ENCODE peak calls at places on chromosomes 1 and 21, in eight cellular contexts. P is stomach, V is ovary, M is left ventricle myocardium inferior, I is fibroblast of pulmonary artery, Q is PC-9, J is HFF-Myc, Z is WTC11. N is an unnamed sample.

GRCh38 chr1:19710825-19711611 is 46.3 kb downstream of the HTR6 start:
- DNase-seq in P (no peak), V (no peak), M (no peak), I (peak), Q (no peak), J (no peak), Z (no peak), N (no peak)

GRCh38 chr1:203335503-203335902 is 15.4 kb downstream of the FMOD start:
- DNase-seq in P (peak), V (no peak), M (no peak), I (no peak), Q (no peak), J (no peak), Z (no peak), N (no peak)

GRCh38 chr1:168637350-168637991 is 61.1 kb downstream of the XCL1 start:
- DNase-seq in P (no peak), V (no peak), M (no peak), I (peak), Q (no peak), J (no peak), Z (no peak), N (peak)

GRCh38 chr1:112762541-112763141 is 47.5 kb upstream of the PPM1J start:
- DNase-seq in P (no peak), V (no peak), M (no peak), I (peak), Q (peak), J (no peak), Z (no peak), N (peak)

GRCh38 chr1:33494929-33495328 is 22.5 kb downstream of the ZSCAN20 start:
- DNase-seq in P (no peak), V (no peak), M (no peak), I (peak), Q (no peak), J (no peak), Z (no peak), N (no peak)

GRCh38 chr1:96362623-96363022 is 359.0 kb upstream of the PTBP2 start:
- DNase-seq in P (no peak), V (no peak), M (no peak), I (peak), Q (peak), J (peak), Z (no peak), N (peak)

GRCh38 chr21:37374026-37374425 is 7.5 kb downstream of the DYRK1A start:
- DNase-seq in P (no peak), V (no peak), M (no peak), I (peak), Q (no peak), J (no peak), Z (no peak), N (no peak)

GRCh38 chr1:26913389-26913753 is 404 bp downstream of the NR0B2 start:
- DNase-seq in P (no peak), V (no peak), M (no peak), I (no peak), Q (no peak), J (no peak), Z (no peak), N (no peak)

GRCh38 chr1:200625381-200625824 is 4.9 kb upstream of the KIF14 start:
- DNase-seq in P (no peak), V (no peak), M (no peak), I (no peak), Q (no peak), J (no peak), Z (no peak), N (no peak)

GRCh38 chr1:96357132-96357531 is 364.5 kb upstream of the PTBP2 start:
- DNase-seq in P (no peak), V (no peak), M (no peak), I (no peak), Q (no peak), J (no peak), Z (no peak), N (no peak)

GRCh38 chr1:43975249-43975961 is 645 bp downstream of the ATP6V0B start:
- DNase-seq in P (peak), V (no peak), M (peak), I (peak), Q (no peak), J (no peak), Z (peak), N (peak)

GRCh38 chr1:201006450-201006849 is 17.1 kb downstream of the KIF21B start:
- DNase-seq in P (no peak), V (no peak), M (no peak), I (no peak), Q (peak), J (no peak), Z (no peak), N (no peak)

GRCh38 chr1:115908565-115909334 is 67.6 kb upstream of the SLC22A15 start:
- DNase-seq in P (no peak), V (no peak), M (no peak), I (no peak), Q (no peak), J (no peak), Z (no peak), N (no peak)

GRCh38 chr1:84715620-84716019 is 25.4 kb upstream of the SSX2IP start:
- DNase-seq in P (no peak), V (no peak), M (no peak), I (no peak), Q (no peak), J (no peak), Z (no peak), N (no peak)

GRCh38 chr1:53381790-53382401 is 54.0 kb upstream of the LRP8 start:
- DNase-seq in P (no peak), V (no peak), M (no peak), I (peak), Q (peak), J (no peak), Z (no peak), N (peak)

GRCh38 chr1:94980909-94981252 is 54.0 kb upstream of the CNN3 start:
- DNase-seq in P (no peak), V (no peak), M (no peak), I (no peak), Q (no peak), J (no peak), Z (no peak), N (no peak)

GRCh38 chr1:179298952-179299351 is 5.4 kb downstream of the SOAT1 start:
- DNase-seq in P (no peak), V (no peak), M (no peak), I (no peak), Q (no peak), J (no peak), Z (no peak), N (no peak)

GRCh38 chr1:3283849-3284248 is 170.6 kb upstream of the ARHGEF16 start:
- DNase-seq in P (peak), V (peak), M (peak), I (peak), Q (no peak), J (no peak), Z (peak), N (peak)

GRCh38 chr21:36708512-36709029 is 9.7 kb downstream of the SIM2 start:
- DNase-seq in P (peak), V (no peak), M (no peak), I (no peak), Q (no peak), J (no peak), Z (no peak), N (no peak)

GRCh38 chr1:98468111-98468717 is 193.3 kb upstream of the SNX7 start:
- DNase-seq in P (no peak), V (no peak), M (no peak), I (peak), Q (peak), J (peak), Z (no peak), N (peak)

GRCh38 chr1:57017201-57017600 is 51.4 kb upstream of the C8B start:
- DNase-seq in P (no peak), V (no peak), M (no peak), I (no peak), Q (no peak), J (no peak), Z (no peak), N (no peak)

GRCh38 chr1:69737527-69738176 is 169.9 kb downstream of the LRRC7 start:
- DNase-seq in P (no peak), V (no peak), M (no peak), I (peak), Q (peak), J (peak), Z (peak), N (peak)

GRCh38 chr1:224205438-224205840 is 22.4 kb downstream of the DEGS1 start:
- DNase-seq in P (no peak), V (no peak), M (no peak), I (peak), Q (no peak), J (no peak), Z (no peak), N (no peak)

GRCh38 chr1:20476260-20477038 is 9.6 kb downstream of the CAMK2N1 start:
- DNase-seq in P (peak), V (peak), M (peak), I (peak), Q (peak), J (no peak), Z (peak), N (peak)

GRCh38 chr1:202615501-202616354 is 94.5 kb downstream of the SYT2 start:
- DNase-seq in P (no peak), V (no peak), M (peak), I (peak), Q (peak), J (no peak), Z (no peak), N (no peak)

GRCh38 chr1:208213786-208214185 is 30.4 kb downstream of the PLXNA2 start:
- DNase-seq in P (no peak), V (no peak), M (no peak), I (no peak), Q (no peak), J (no peak), Z (no peak), N (no peak)

GRCh38 chr1:4661595-4661917 is 7.1 kb downstream of the AJAP1 start:
- DNase-seq in P (no peak), V (no peak), M (no peak), I (no peak), Q (no peak), J (no peak), Z (no peak), N (no peak)

GRCh38 chr1:225428066-225428878 is 434 bp upstream of the LBR start:
- DNase-seq in P (peak), V (peak), M (peak), I (peak), Q (peak), J (peak), Z (peak), N (peak)

GRCh38 chr1:228866498-228866897 is 131.2 kb downstream of the RHOU start:
- DNase-seq in P (no peak), V (no peak), M (no peak), I (peak), Q (no peak), J (no peak), Z (no peak), N (no peak)

GRCh38 chr1:58189453-58189852 is 357.1 kb downstream of the OMA1 start:
- DNase-seq in P (no peak), V (no peak), M (peak), I (no peak), Q (no peak), J (no peak), Z (no peak), N (no peak)

GRCh38 chr1:154998201-154998780 is 4.3 kb upstream of the ZBTB7B start:
- DNase-seq in P (no peak), V (peak), M (no peak), I (no peak), Q (no peak), J (no peak), Z (no peak), N (no peak)

GRCh38 chr1:207223162-207223561 is 98.3 kb upstream of the CD55 start:
- DNase-seq in P (no peak), V (no peak), M (no peak), I (no peak), Q (no peak), J (no peak), Z (no peak), N (no peak)

GRCh38 chr1:68330391-68330790 is 98.1 kb upstream of the WLS start:
- DNase-seq in P (no peak), V (no peak), M (no peak), I (no peak), Q (no peak), J (no peak), Z (no peak), N (no peak)

GRCh38 chr1:167890400-167890799 is 23.5 kb downstream of the ADCY10 start:
- DNase-seq in P (no peak), V (no peak), M (no peak), I (no peak), Q (no peak), J (no peak), Z (no peak), N (no peak)

GRCh38 chr1:179971563-179972496 is 17.2 kb downstream of the CEP350 start:
- DNase-seq in P (no peak), V (no peak), M (no peak), I (no peak), Q (no peak), J (no peak), Z (no peak), N (no peak)

GRCh38 chr1:83692524-83693336 is 306.2 kb downstream of the TTLL7 start:
- DNase-seq in P (no peak), V (no peak), M (no peak), I (peak), Q (peak), J (no peak), Z (peak), N (peak)

GRCh38 chr21:27802816-27803475 is 836.1 kb upstream of the ADAMTS5 start:
- DNase-seq in P (peak), V (no peak), M (no peak), I (peak), Q (no peak), J (no peak), Z (peak), N (peak)

GRCh38 chr1:8428441-8428840 is 110.5 kb downstream of the SLC45A1 start:
- DNase-seq in P (no peak), V (no peak), M (no peak), I (no peak), Q (no peak), J (no peak), Z (no peak), N (no peak)

GRCh38 chr1:8431779-8432178 is 113.9 kb downstream of the SLC45A1 start:
- DNase-seq in P (no peak), V (no peak), M (no peak), I (no peak), Q (no peak), J (no peak), Z (no peak), N (no peak)

GRCh38 chr1:8429549-8430105 is 111.7 kb downstream of the SLC45A1 start:
- DNase-seq in P (no peak), V (no peak), M (no peak), I (no peak), Q (no peak), J (no peak), Z (no peak), N (no peak)

GRCh38 chr1:8430476-8430875 is 112.6 kb downstream of the SLC45A1 start:
- DNase-seq in P (no peak), V (no peak), M (no peak), I (no peak), Q (no peak), J (no peak), Z (no peak), N (no peak)

GRCh38 chr1:8431028-8431427 is 113.1 kb downstream of the SLC45A1 start:
- DNase-seq in P (no peak), V (no peak), M (no peak), I (no peak), Q (no peak), J (no peak), Z (no peak), N (no peak)
- TF ChIP-seq CTCF in P (no peak), V (no peak), M (peak), I (no peak), Q (no peak), J (peak), Z (no peak), N (no peak)

DNA sequence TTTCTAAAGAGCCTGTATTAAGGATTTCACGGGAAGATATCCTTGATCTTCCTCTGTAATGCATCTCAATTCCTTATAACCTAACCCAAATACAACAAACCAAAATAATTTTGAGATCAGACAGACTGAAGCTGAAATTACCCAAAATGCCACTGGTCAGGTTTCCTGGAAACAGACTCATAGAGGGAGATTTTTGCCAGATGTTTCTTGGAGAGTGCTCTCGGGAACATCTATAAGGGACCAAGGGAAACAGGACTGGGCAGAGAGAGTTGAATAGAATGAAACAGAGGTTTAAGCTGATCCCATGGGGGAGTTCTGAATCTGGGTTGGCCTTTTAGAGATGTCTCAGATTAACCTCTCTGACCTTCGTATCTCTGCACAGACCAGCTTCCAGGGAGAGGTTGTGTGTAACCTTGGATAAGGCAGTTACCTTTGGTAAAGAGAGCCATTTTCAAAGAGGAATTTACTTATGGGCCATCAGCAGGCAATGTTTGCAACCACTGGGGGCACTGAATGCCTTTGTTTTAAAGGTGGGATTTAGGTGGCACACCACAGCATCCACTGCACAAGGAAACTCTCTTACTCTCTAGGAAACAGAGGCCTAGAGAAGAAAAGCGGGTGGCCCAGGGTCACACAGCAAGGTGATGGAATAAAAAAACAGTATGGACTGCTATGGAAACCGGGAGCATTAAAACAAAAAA is 130.8 kb upstream of the SGIP1 start:
- DNase-seq in P (no peak), V (no peak), M (no peak), I (no peak), Q (no peak), J (no peak), Z (no peak), N (no peak)
- TF ChIP-seq CTCF in P (no peak), V (no peak), M (no peak), I (no peak), Q (no peak), J (peak), Z (no peak), N (no peak)

DNA sequence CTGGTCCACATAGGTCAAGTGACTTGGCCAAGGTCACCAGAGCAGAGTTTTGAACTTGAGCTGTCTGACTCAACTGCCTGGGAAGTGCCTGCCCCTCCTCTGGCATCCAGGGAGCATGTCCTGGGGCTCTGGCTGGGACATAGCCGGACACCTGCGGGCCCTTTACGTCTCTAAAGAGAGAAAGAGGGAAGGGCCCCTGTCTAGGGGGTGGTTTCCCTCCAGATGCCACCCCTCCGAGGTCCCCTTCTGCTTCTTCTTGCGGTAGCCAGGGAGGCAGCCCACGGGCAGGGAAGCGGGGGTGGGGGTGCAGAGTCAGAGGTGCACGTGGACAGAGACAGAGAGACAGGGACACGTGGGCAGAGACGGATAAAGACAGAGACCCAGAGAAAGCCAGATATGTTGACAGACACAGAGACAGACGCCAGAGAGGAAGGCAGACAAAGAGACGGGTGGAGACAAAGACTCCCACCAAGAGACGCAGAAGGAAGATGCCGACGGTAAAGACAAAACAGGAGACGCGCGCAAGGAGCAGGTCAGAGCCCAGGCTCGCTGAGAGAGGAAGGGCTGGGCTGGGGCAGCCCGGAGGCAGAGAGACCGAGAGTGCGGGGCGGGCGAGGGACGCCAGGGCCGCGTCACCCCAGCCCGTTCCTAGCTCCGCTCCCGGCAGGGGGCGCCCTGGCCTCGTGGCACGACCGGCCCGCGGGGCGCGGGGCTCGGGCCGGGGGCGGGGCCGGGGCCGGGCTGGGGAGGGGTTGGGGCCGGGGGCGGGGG is 458 bp upstream of the ALPL start:
- DNase-seq in P (peak), V (peak), M (peak), I (peak), Q (peak), J (no peak), Z (peak), N (peak)
- TF ChIP-seq CTCF in P (peak), V (no peak), M (peak), I (peak), Q (peak), J (peak), Z (no peak), N (peak)

GRCh38 chr21:33976980-33977720 is 61.5 kb upstream of the ATP5PO start:
- DNase-seq in P (no peak), V (no peak), M (no peak), I (no peak), Q (no peak), J (no peak), Z (no peak), N (no peak)

GRCh38 chr21:33976082-33976979 is 60.7 kb upstream of the ATP5PO start:
- DNase-seq in P (no peak), V (no peak), M (peak), I (peak), Q (peak), J (peak), Z (no peak), N (peak)

GRCh38 chr21:33977721-33978369 is 62.2 kb upstream of the ATP5PO start:
- DNase-seq in P (no peak), V (no peak), M (no peak), I (no peak), Q (no peak), J (no peak), Z (no peak), N (no peak)

GRCh38 chr21:33974513-33975468 is 59.2 kb upstream of the ATP5PO start:
- DNase-seq in P (no peak), V (no peak), M (no peak), I (no peak), Q (no peak), J (no peak), Z (no peak), N (no peak)

GRCh38 chr21:33975548-33976081 is 60.0 kb upstream of the ATP5PO start:
- DNase-seq in P (no peak), V (no peak), M (no peak), I (no peak), Q (peak), J (no peak), Z (no peak), N (peak)
- TF ChIP-seq CTCF in P (no peak), V (no peak), M (no peak), I (no peak), Q (no peak), J (no peak), Z (no peak), N (no peak)

GRCh38 chr1:6464514-6464836 is 1.5 kb downstream of the TNFRSF25 start:
- DNase-seq in P (peak), V (no peak), M (peak), I (no peak), Q (peak), J (no peak), Z (no peak), N (no peak)
- TF ChIP-seq CTCF in P (no peak), V (no peak), M (peak), I (no peak), Q (no peak), J (no peak), Z (no peak), N (no peak)

GRCh38 chr1:221849897-221850296 is 108.0 kb upstream of the DUSP10 start:
- DNase-seq in P (no peak), V (no peak), M (no peak), I (no peak), Q (no peak), J (no peak), Z (no peak), N (no peak)

GRCh38 chr1:221849110-221849509 is 107.2 kb upstream of the DUSP10 start:
- DNase-seq in P (no peak), V (no peak), M (no peak), I (no peak), Q (no peak), J (no peak), Z (no peak), N (no peak)

GRCh38 chr1:221841983-221842335 is 100.1 kb upstream of the DUSP10 start:
- DNase-seq in P (no peak), V (no peak), M (no peak), I (no peak), Q (no peak), J (no peak), Z (no peak), N (no peak)

GRCh38 chr1:221847676-221848075 is 105.8 kb upstream of the DUSP10 start:
- DNase-seq in P (no peak), V (no peak), M (no peak), I (no peak), Q (no peak), J (no peak), Z (no peak), N (no peak)

GRCh38 chr1:221845650-221846371 is 103.9 kb upstream of the DUSP10 start:
- DNase-seq in P (peak), V (no peak), M (no peak), I (peak), Q (peak), J (no peak), Z (no peak), N (peak)
- TF ChIP-seq CTCF in P (no peak), V (no peak), M (no peak), I (no peak), Q (no peak), J (no peak), Z (no peak), N (no peak)